ENCODE peak calls at places on chromosomes 3 and 15, in four cellular contexts. One of them, this sample, is unnamed.

GRCh38 chr15:101795455-101795854 is 7.9 kb upstream of the OR4F6 start:
- DNase-seq in NB4: no peak
- DNase-seq in heart left ventricle: no peak
- DNase-seq in endothelial cell of umbilical vein: peak; percentile 24
- DNase-seq in this sample: no peak

GRCh38 chr15:100733088-100733487 is 130.7 kb downstream of the ASB7 start:
- DNase-seq in heart left ventricle: no peak
- DNase-seq in NB4: no peak
- DNase-seq in endothelial cell of umbilical vein: no peak
- DNase-seq in this sample: peak; percentile 85

GRCh38 chr3:154886437-154886836 is 193.7 kb upstream of the MME start:
- DNase-seq in endothelial cell of umbilical vein: no peak
- DNase-seq in NB4: no peak
- DNase-seq in heart left ventricle: peak; percentile 11
- DNase-seq in this sample: no peak

GRCh38 chr3:13550257-13550693 is 1.4 kb downstream of the FBLN2 start:
- DNase-seq in endothelial cell of umbilical vein: no peak
- DNase-seq in heart left ventricle: no peak
- DNase-seq in NB4: peak; percentile 16
- DNase-seq in this sample: no peak

GRCh38 chr3:71120012-71120411 is 463.5 kb downstream of the FOXP1 start:
- DNase-seq in heart left ventricle: no peak
- DNase-seq in endothelial cell of umbilical vein: no peak
- DNase-seq in NB4: no peak
- DNase-seq in this sample: no peak

GRCh38 chr15:34883633-34884032 is 85.9 kb downstream of the AQR start:
- DNase-seq in endothelial cell of umbilical vein: no peak
- DNase-seq in NB4: no peak
- DNase-seq in heart left ventricle: no peak
- DNase-seq in this sample: no peak

GRCh38 chr3:58049143-58049785 is 41.0 kb downstream of the FLNB start:
- DNase-seq in heart left ventricle: peak; percentile 70
- DNase-seq in NB4: no peak
- DNase-seq in endothelial cell of umbilical vein: peak; percentile 91
- DNase-seq in this sample: peak; percentile 57

GRCh38 chr3:143865302-143865701 is 17.0 kb upstream of the SLC9A9 start:
- DNase-seq in NB4: no peak
- DNase-seq in endothelial cell of umbilical vein: no peak
- DNase-seq in heart left ventricle: no peak
- DNase-seq in this sample: no peak

GRCh38 chr3:162441716-162442115 is 945.1 kb downstream of the OTOL1 start:
- DNase-seq in heart left ventricle: no peak
- DNase-seq in NB4: no peak
- DNase-seq in endothelial cell of umbilical vein: no peak
- DNase-seq in this sample: no peak

GRCh38 chr3:184591789-184592188 is 30.2 kb downstream of the EPHB3 start:
- DNase-seq in endothelial cell of umbilical vein: no peak
- DNase-seq in NB4: no peak
- DNase-seq in heart left ventricle: no peak
- DNase-seq in this sample: no peak

GRCh38 chr15:71386448-71387236 is 271.4 kb downstream of the THSD4 start:
- DNase-seq in endothelial cell of umbilical vein: peak; percentile 44
- DNase-seq in NB4: peak; percentile 10
- DNase-seq in heart left ventricle: no peak
- DNase-seq in this sample: peak; percentile 33

GRCh38 chr3:13655074-13655913 is 106.4 kb downstream of the FBLN2 start:
- DNase-seq in endothelial cell of umbilical vein: peak; percentile 17
- DNase-seq in heart left ventricle: peak; percentile 44
- DNase-seq in NB4: peak; percentile 53
- DNase-seq in this sample: no peak

GRCh38 chr15:52505141-52505540 is 23.5 kb downstream of the MYO5A start:
- DNase-seq in NB4: no peak
- DNase-seq in heart left ventricle: no peak
- DNase-seq in endothelial cell of umbilical vein: no peak
- DNase-seq in this sample: no peak

GRCh38 chr3:141456328-141456689 is 30.5 kb upstream of the RASA2 start:
- DNase-seq in NB4: no peak
- DNase-seq in heart left ventricle: no peak
- DNase-seq in endothelial cell of umbilical vein: no peak
- DNase-seq in this sample: no peak

GRCh38 chr3:31919528-31919927 is 61.5 kb downstream of the OSBPL10 start:
- DNase-seq in NB4: no peak
- DNase-seq in heart left ventricle: no peak
- DNase-seq in endothelial cell of umbilical vein: no peak
- DNase-seq in this sample: no peak

GRCh38 chr15:70569139-70569717 is 194.1 kb downstream of the UACA start:
- DNase-seq in endothelial cell of umbilical vein: peak; percentile 71
- DNase-seq in NB4: peak; percentile 68
- DNase-seq in heart left ventricle: peak; percentile 34
- DNase-seq in this sample: peak; percentile 28

GRCh38 chr3:64685800-64686445 is 1.9 kb downstream of the ADAMTS9 start:
- DNase-seq in heart left ventricle: peak; percentile 96
- DNase-seq in endothelial cell of umbilical vein: peak; percentile 96
- DNase-seq in NB4: no peak
- DNase-seq in this sample: peak; percentile 96

GRCh38 chr15:38996111-38996541 is 431.5 kb upstream of the RASGRP1 start:
- DNase-seq in heart left ventricle: no peak
- DNase-seq in endothelial cell of umbilical vein: peak; percentile 96
- DNase-seq in NB4: no peak
- DNase-seq in this sample: no peak

GRCh38 chr3:46065294-46065705 is 38.0 kb upstream of the XCR1 start:
- DNase-seq in endothelial cell of umbilical vein: no peak
- DNase-seq in heart left ventricle: peak; percentile 46
- DNase-seq in NB4: peak; percentile 16
- DNase-seq in this sample: peak; percentile 81

GRCh38 chr3:62403765-62404164 is 30.4 kb upstream of the FEZF2 start:
- DNase-seq in endothelial cell of umbilical vein: no peak
- DNase-seq in heart left ventricle: no peak
- DNase-seq in NB4: no peak
- DNase-seq in this sample: no peak

GRCh38 chr3:58588030-58588614 is 10.9 kb upstream of the FAM107A start:
- DNase-seq in NB4: peak; percentile 34
- DNase-seq in heart left ventricle: no peak
- DNase-seq in endothelial cell of umbilical vein: peak; percentile 32
- DNase-seq in this sample: no peak

GRCh38 chr3:112327371-112327951 is 5.5 kb upstream of the CD200 start:
- DNase-seq in heart left ventricle: peak; percentile 20
- DNase-seq in endothelial cell of umbilical vein: peak; percentile 79
- DNase-seq in NB4: peak; percentile 74
- DNase-seq in this sample: peak; percentile 33

GRCh38 chr3:112338021-112338726 is 5.2 kb downstream of the CD200 start:
- DNase-seq in endothelial cell of umbilical vein: no peak
- DNase-seq in NB4: no peak
- DNase-seq in heart left ventricle: no peak
- DNase-seq in this sample: no peak

GRCh38 chr3:112334709-112335108 is 1.8 kb downstream of the CD200 start:
- DNase-seq in endothelial cell of umbilical vein: no peak
- DNase-seq in NB4: no peak
- DNase-seq in heart left ventricle: no peak
- DNase-seq in this sample: no peak

GRCh38 chr3:112333386-112334334 is 704 bp downstream of the CD200 start:
- DNase-seq in heart left ventricle: peak; percentile 9
- DNase-seq in NB4: no peak
- DNase-seq in endothelial cell of umbilical vein: peak; percentile 71
- DNase-seq in this sample: peak; percentile 6

GRCh38 chr3:112333002-112333385 is at the start of gene CD200:
- DNase-seq in heart left ventricle: peak; percentile 44
- DNase-seq in endothelial cell of umbilical vein: peak; percentile 62
- DNase-seq in NB4: no peak
- DNase-seq in this sample: peak; percentile 51
- TF ChIP-seq POLR2A in heart left ventricle: no peak
- TF ChIP-seq POLR2A in endothelial cell of umbilical vein: no peak
- TF ChIP-seq POLR2A in NB4: no peak
- TF ChIP-seq POLR2A in this sample: peak; percentile 56

DNA sequence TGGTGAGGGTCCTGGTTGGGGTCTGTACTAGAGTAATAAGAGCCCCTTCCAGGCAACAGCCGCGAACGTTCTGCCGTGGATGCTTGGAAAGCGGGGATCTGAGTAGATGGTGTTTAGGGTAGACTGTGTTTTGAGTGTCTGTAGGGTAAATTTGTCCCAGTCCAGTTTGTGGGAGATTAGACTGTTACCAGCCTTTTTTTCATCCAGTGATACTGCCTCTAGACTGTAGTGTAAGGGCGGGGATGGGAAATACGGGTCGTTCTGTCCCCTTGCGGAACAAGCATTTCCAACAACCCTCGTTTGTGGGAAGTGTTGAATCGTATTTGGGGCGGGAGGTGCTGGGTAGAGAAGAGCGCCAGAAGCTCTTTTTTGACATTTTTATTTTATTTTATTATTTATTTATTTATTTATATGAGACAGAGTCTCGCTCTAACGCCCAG is 434 bp downstream of the HAUS2 start:
- DNase-seq in heart left ventricle: peak; percentile 17
- DNase-seq in NB4: peak; percentile 78
- DNase-seq in endothelial cell of umbilical vein: no peak
- DNase-seq in this sample: peak; percentile 8
- TF ChIP-seq CTCF in heart left ventricle: no peak
- TF ChIP-seq CTCF in NB4: no peak
- TF ChIP-seq CTCF in endothelial cell of umbilical vein: no peak
- TF ChIP-seq CTCF in this sample: no peak

GRCh38 chr3:40452876-40453730 is 4.0 kb upstream of the RPL14 start:
- DNase-seq in heart left ventricle: peak; percentile 98
- DNase-seq in endothelial cell of umbilical vein: peak; percentile 99
- DNase-seq in NB4: peak; percentile 99
- DNase-seq in this sample: peak; percentile 99
- TF ChIP-seq POLR2A in heart left ventricle: peak; percentile 73
- TF ChIP-seq POLR2A in endothelial cell of umbilical vein: peak; percentile 89
- TF ChIP-seq POLR2A in NB4: peak; percentile 61
- TF ChIP-seq POLR2A in this sample: peak; percentile 60

DNA sequence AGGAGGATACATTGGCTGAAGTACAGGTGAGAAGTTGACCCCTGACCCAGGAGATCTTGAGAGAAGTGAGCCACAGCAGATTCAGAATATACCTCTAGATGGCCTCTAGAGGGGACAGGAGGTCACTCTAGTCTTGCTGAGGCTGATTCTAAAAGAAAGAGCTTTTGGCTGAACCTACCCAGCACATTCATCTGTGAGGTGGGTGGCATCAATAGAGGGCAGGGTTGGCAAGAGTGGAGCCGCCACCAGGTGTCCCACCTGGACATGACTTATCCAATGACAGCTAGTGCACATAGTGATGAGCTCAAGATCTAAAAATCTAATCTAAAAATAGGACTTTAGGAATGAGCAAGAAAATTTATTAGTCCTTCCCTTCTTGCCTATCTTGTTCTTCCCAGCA is 51.6 kb downstream of the CYP19A1 start:
- DNase-seq in endothelial cell of umbilical vein: no peak
- DNase-seq in heart left ventricle: no peak
- DNase-seq in NB4: no peak
- DNase-seq in this sample: no peak
- TF ChIP-seq CTCF in endothelial cell of umbilical vein: no peak
- TF ChIP-seq CTCF in heart left ventricle: peak; percentile 11
- TF ChIP-seq CTCF in NB4: no peak
- TF ChIP-seq CTCF in this sample: no peak

GRCh38 chr3:49017978-49018706 is at the start of gene DALRD3:
- DNase-seq in heart left ventricle: peak; percentile 74
- DNase-seq in endothelial cell of umbilical vein: peak; percentile 68
- DNase-seq in NB4: peak; percentile 84
- DNase-seq in this sample: peak; percentile 58
- TF ChIP-seq POLR2A in heart left ventricle: peak; percentile 67
- TF ChIP-seq POLR2A in endothelial cell of umbilical vein: peak; percentile 70
- TF ChIP-seq POLR2A in NB4: peak; percentile 46
- TF ChIP-seq POLR2A in this sample: peak; percentile 47

GRCh38 chr3:134368751-134369105 is 5.5 kb downstream of the AMOTL2 start:
- DNase-seq in heart left ventricle: no peak
- DNase-seq in endothelial cell of umbilical vein: no peak
- DNase-seq in NB4: no peak
- DNase-seq in this sample: no peak

GRCh38 chr3:134366221-134366927 is 7.9 kb downstream of the AMOTL2 start:
- DNase-seq in NB4: no peak
- DNase-seq in heart left ventricle: no peak
- DNase-seq in endothelial cell of umbilical vein: no peak
- DNase-seq in this sample: no peak

GRCh38 chr3:134366928-134367352 is 7.3 kb downstream of the AMOTL2 start:
- DNase-seq in heart left ventricle: no peak
- DNase-seq in endothelial cell of umbilical vein: peak; percentile 14
- DNase-seq in NB4: no peak
- DNase-seq in this sample: no peak

GRCh38 chr3:134367869-134368750 is 6.1 kb downstream of the AMOTL2 start:
- DNase-seq in heart left ventricle: no peak
- DNase-seq in endothelial cell of umbilical vein: no peak
- DNase-seq in NB4: no peak
- DNase-seq in this sample: no peak

GRCh38 chr3:134367412-134367811 is 6.8 kb downstream of the AMOTL2 start:
- DNase-seq in heart left ventricle: no peak
- DNase-seq in NB4: no peak
- DNase-seq in endothelial cell of umbilical vein: no peak
- DNase-seq in this sample: no peak
- TF ChIP-seq CTCF in heart left ventricle: no peak
- TF ChIP-seq CTCF in NB4: no peak
- TF ChIP-seq CTCF in endothelial cell of umbilical vein: peak; percentile 17
- TF ChIP-seq CTCF in this sample: no peak

GRCh38 chr3:133472242-133472641 is 72.4 kb downstream of the BFSP2 start:
- DNase-seq in heart left ventricle: peak; percentile 16
- DNase-seq in endothelial cell of umbilical vein: no peak
- DNase-seq in NB4: no peak
- DNase-seq in this sample: no peak
- TF ChIP-seq POLR2A in heart left ventricle: no peak
- TF ChIP-seq POLR2A in endothelial cell of umbilical vein: no peak
- TF ChIP-seq POLR2A in NB4: no peak
- TF ChIP-seq POLR2A in this sample: no peak

GRCh38 chr3:50617096-50617791 is at the start of gene MAPKAPK3:
- DNase-seq in endothelial cell of umbilical vein: peak; percentile 27
- DNase-seq in NB4: peak; percentile 75
- DNase-seq in heart left ventricle: peak; percentile 58
- DNase-seq in this sample: no peak
- TF ChIP-seq CTCF in endothelial cell of umbilical vein: no peak
- TF ChIP-seq CTCF in NB4: no peak
- TF ChIP-seq CTCF in heart left ventricle: no peak
- TF ChIP-seq CTCF in this sample: no peak

This sample was measured in prostate gland.